ENCODE peak calls at places on chromosomes 12 and 14, in four cellular contexts. One of them, this sample, is unnamed.

GRCh38 chr12:15862840-15863239 is 19.3 kb upstream of the STRAP start:
- DNase-seq in tibial artery: no peak
- DNase-seq in CD8-positive, alpha-beta memory T cell: no peak
- DNase-seq in tibial nerve: no peak
- DNase-seq in this sample: no peak

GRCh38 chr12:57896437-57897201 is 44.7 kb upstream of the ATP23 start:
- DNase-seq in tibial artery: peak; percentile 91
- DNase-seq in CD8-positive, alpha-beta memory T cell: no peak
- DNase-seq in tibial nerve: peak; percentile 63
- DNase-seq in this sample: peak; percentile 87

GRCh38 chr14:100155049-100155621 is 4.3 kb downstream of the DEGS2 start:
- DNase-seq in tibial artery: no peak
- DNase-seq in CD8-positive, alpha-beta memory T cell: no peak
- DNase-seq in tibial nerve: no peak
- DNase-seq in this sample: peak; percentile 14

GRCh38 chr12:22287776-22288621 is 46.5 kb downstream of the ST8SIA1 start:
- DNase-seq in tibial nerve: no peak
- DNase-seq in tibial artery: no peak
- DNase-seq in CD8-positive, alpha-beta memory T cell: peak; percentile 47
- DNase-seq in this sample: no peak

GRCh38 chr12:22537000-22537544 is 7.3 kb downstream of the C2CD5 start:
- DNase-seq in tibial artery: no peak
- DNase-seq in tibial nerve: no peak
- DNase-seq in CD8-positive, alpha-beta memory T cell: no peak
- DNase-seq in this sample: no peak

GRCh38 chr12:54349031-54349430 is 15.3 kb downstream of the GPR84 start:
- DNase-seq in tibial nerve: no peak
- DNase-seq in tibial artery: no peak
- DNase-seq in CD8-positive, alpha-beta memory T cell: no peak
- DNase-seq in this sample: no peak

GRCh38 chr12:123398177-123398916 is 14.4 kb downstream of the KMT5A start:
- DNase-seq in tibial artery: peak; percentile 96
- DNase-seq in tibial nerve: peak; percentile 32
- DNase-seq in CD8-positive, alpha-beta memory T cell: no peak
- DNase-seq in this sample: peak; percentile 64

GRCh38 chr12:49130151-49131050 is 794 bp downstream of the TUBA1B start:
- DNase-seq in CD8-positive, alpha-beta memory T cell: peak; percentile 97
- DNase-seq in tibial nerve: peak; percentile 87
- DNase-seq in tibial artery: peak; percentile 97
- DNase-seq in this sample: peak; percentile 95

GRCh38 chr14:31270196-31270772 is 62.7 kb upstream of the HECTD1 start:
- DNase-seq in CD8-positive, alpha-beta memory T cell: no peak
- DNase-seq in tibial artery: no peak
- DNase-seq in tibial nerve: no peak
- DNase-seq in this sample: no peak

GRCh38 chr12:118922405-118922804 is 58.9 kb upstream of the SRRM4 start:
- DNase-seq in tibial artery: no peak
- DNase-seq in tibial nerve: no peak
- DNase-seq in CD8-positive, alpha-beta memory T cell: no peak
- DNase-seq in this sample: no peak

GRCh38 chr12:117679776-117680175 is 289.0 kb downstream of the KSR2 start:
- DNase-seq in tibial nerve: no peak
- DNase-seq in CD8-positive, alpha-beta memory T cell: no peak
- DNase-seq in tibial artery: no peak
- DNase-seq in this sample: no peak

GRCh38 chr12:114405449-114406271 is at the start of gene TBX5:
- DNase-seq in tibial artery: no peak
- DNase-seq in CD8-positive, alpha-beta memory T cell: no peak
- DNase-seq in tibial nerve: no peak
- DNase-seq in this sample: no peak
- H3K4me3 ChIP-seq in tibial artery: no peak within 1 kb of the TSS
- H3K4me3 ChIP-seq in CD8-positive, alpha-beta memory T cell: no peak within 1 kb of the TSS
- H3K4me3 ChIP-seq in tibial nerve: no peak within 1 kb of the TSS
- H3K4me3 ChIP-seq in this sample: peak within 1 kb of the TSS; percentile 68

DNA sequence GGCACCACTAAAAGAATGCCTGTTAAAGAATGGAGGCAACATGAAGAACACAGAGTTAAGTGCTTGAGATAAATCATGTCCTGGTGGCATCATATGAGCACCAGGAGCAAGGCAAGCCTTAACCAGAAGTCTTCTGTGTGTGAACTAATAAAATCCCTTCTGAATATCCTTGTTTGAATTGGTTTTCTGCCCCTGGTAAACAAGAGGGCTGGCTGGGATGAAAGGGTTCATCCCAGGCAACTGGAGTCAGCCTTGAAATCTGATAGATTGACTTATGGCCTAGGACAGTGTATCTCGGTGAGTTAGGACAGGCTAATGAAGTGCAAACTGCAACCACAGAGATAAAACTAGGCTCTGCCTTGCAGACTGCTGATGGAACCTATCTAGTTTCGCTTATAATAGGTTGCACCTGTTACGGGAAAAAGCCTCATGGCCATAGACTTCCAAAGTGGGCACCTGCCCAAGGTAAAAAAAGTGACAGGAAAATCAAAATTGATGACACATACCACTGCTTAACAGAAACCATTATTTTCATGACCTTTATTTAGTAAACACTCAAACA is 451.9 kb upstream of the NOVA1 start:
- DNase-seq in tibial nerve: no peak
- DNase-seq in CD8-positive, alpha-beta memory T cell: no peak
- DNase-seq in tibial artery: no peak
- DNase-seq in this sample: no peak
- H3K4me3 ChIP-seq in tibial nerve: no peak overlapping the region
- H3K4me3 ChIP-seq in CD8-positive, alpha-beta memory T cell: no peak overlapping the region
- H3K4me3 ChIP-seq in tibial artery: no peak overlapping the region
- H3K4me3 ChIP-seq in this sample: no peak overlapping the region

GRCh38 chr14:68309121-68309520 is 483.7 kb downstream of the ZFP36L1 start:
- DNase-seq in tibial nerve: no peak
- DNase-seq in tibial artery: no peak
- DNase-seq in CD8-positive, alpha-beta memory T cell: no peak
- DNase-seq in this sample: no peak
- H3K4me3 ChIP-seq in tibial nerve: no peak overlapping the region
- H3K4me3 ChIP-seq in tibial artery: no peak overlapping the region
- H3K4me3 ChIP-seq in CD8-positive, alpha-beta memory T cell: no peak overlapping the region
- H3K4me3 ChIP-seq in this sample: no peak overlapping the region

GRCh38 chr12:40203060-40203430 is 21.8 kb upstream of the LRRK2 start:
- DNase-seq in tibial nerve: no peak
- DNase-seq in CD8-positive, alpha-beta memory T cell: no peak
- DNase-seq in tibial artery: no peak
- DNase-seq in this sample: no peak
- H3K4me3 ChIP-seq in tibial nerve: no peak overlapping the region
- H3K4me3 ChIP-seq in CD8-positive, alpha-beta memory T cell: no peak overlapping the region
- H3K4me3 ChIP-seq in tibial artery: no peak overlapping the region
- H3K4me3 ChIP-seq in this sample: no peak overlapping the region

GRCh38 chr12:79435742-79436141 is 255.0 kb downstream of the PAWR start:
- DNase-seq in CD8-positive, alpha-beta memory T cell: no peak
- DNase-seq in tibial nerve: no peak
- DNase-seq in tibial artery: no peak
- DNase-seq in this sample: no peak
- H3K4me3 ChIP-seq in CD8-positive, alpha-beta memory T cell: no peak overlapping the region
- H3K4me3 ChIP-seq in tibial nerve: no peak overlapping the region
- H3K4me3 ChIP-seq in tibial artery: no peak overlapping the region
- H3K4me3 ChIP-seq in this sample: no peak overlapping the region

GRCh38 chr14:64541261-64541970 is 875 bp downstream of the HSPA2 start:
- DNase-seq in tibial nerve: no peak
- DNase-seq in CD8-positive, alpha-beta memory T cell: no peak
- DNase-seq in tibial artery: peak; percentile 71
- DNase-seq in this sample: no peak
- H3K4me3 ChIP-seq in tibial nerve: peak overlapping the region; percentile 31
- H3K4me3 ChIP-seq in CD8-positive, alpha-beta memory T cell: peak overlapping the region; percentile 92
- H3K4me3 ChIP-seq in tibial artery: peak overlapping the region; percentile 61
- H3K4me3 ChIP-seq in this sample: peak overlapping the region; percentile 75

GRCh38 chr14:76580967-76581366 is 180.3 kb upstream of the VASH1 start:
- DNase-seq in CD8-positive, alpha-beta memory T cell: no peak
- DNase-seq in tibial nerve: no peak
- DNase-seq in tibial artery: no peak
- DNase-seq in this sample: no peak

GRCh38 chr14:76584271-76584702 is 177.0 kb upstream of the VASH1 start:
- DNase-seq in CD8-positive, alpha-beta memory T cell: no peak
- DNase-seq in tibial artery: no peak
- DNase-seq in tibial nerve: no peak
- DNase-seq in this sample: no peak

GRCh38 chr14:76580399-76580798 is 180.9 kb upstream of the VASH1 start:
- DNase-seq in tibial nerve: no peak
- DNase-seq in CD8-positive, alpha-beta memory T cell: no peak
- DNase-seq in tibial artery: no peak
- DNase-seq in this sample: no peak

GRCh38 chr14:76582447-76582846 is 178.8 kb upstream of the VASH1 start:
- DNase-seq in CD8-positive, alpha-beta memory T cell: no peak
- DNase-seq in tibial artery: no peak
- DNase-seq in tibial nerve: no peak
- DNase-seq in this sample: no peak

DNA sequence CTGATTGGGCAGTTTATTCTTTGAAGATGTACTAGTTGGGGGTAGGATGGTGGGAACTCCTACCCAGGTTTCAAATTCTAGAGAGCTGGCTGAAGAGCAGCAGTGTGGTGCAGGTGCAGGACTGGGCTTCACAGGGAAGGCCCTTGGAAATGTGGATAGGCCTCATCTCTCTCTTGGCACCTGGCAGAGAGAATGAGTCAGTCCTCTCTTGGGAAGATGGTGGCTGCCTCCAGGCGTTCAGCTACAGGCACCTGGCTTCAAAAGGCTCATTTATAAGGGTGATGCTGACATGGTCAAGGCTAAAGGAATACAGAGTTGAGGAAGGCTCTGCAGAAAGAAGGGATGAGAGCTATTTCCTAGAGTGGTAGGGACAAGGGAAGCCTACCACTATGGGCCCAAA is 179.7 kb upstream of the VASH1 start:
- DNase-seq in CD8-positive, alpha-beta memory T cell: no peak
- DNase-seq in tibial artery: no peak
- DNase-seq in tibial nerve: no peak
- DNase-seq in this sample: no peak
- H3K4me3 ChIP-seq in CD8-positive, alpha-beta memory T cell: no peak overlapping the region
- H3K4me3 ChIP-seq in tibial artery: no peak overlapping the region
- H3K4me3 ChIP-seq in tibial nerve: no peak overlapping the region
- H3K4me3 ChIP-seq in this sample: no peak overlapping the region

GRCh38 chr12:34292736-34293625 is 270.7 kb downstream of the ALG10 start:
- DNase-seq in CD8-positive, alpha-beta memory T cell: no peak
- DNase-seq in tibial artery: peak; percentile 47
- DNase-seq in tibial nerve: no peak
- DNase-seq in this sample: peak; percentile 2
- H3K4me3 ChIP-seq in CD8-positive, alpha-beta memory T cell: no peak overlapping the region
- H3K4me3 ChIP-seq in tibial artery: no peak overlapping the region
- H3K4me3 ChIP-seq in tibial nerve: no peak overlapping the region
- H3K4me3 ChIP-seq in this sample: no peak overlapping the region

This sample was measured in heart right ventricle.